ENCODE peak calls at places on chromosome 1, in six cellular contexts. One of them, this sample, is unnamed.

GRCh38 chr1:87045757-87046422 is 131.5 kb downstream of the HS2ST1 start:
- DNase-seq in brain microvascular endothelial cell: peak
- DNase-seq in uterus: no peak
- DNase-seq in upper lobe of right lung: no peak
- DNase-seq in fibroblast of the aortic adventitia: no peak
- DNase-seq in neural progenitor cell: no peak
- DNase-seq in this sample: no peak

GRCh38 chr1:39214714-39214997 is 10.2 kb downstream of the MACF1 start:
- DNase-seq in brain microvascular endothelial cell: no peak
- DNase-seq in uterus: no peak
- DNase-seq in upper lobe of right lung: no peak
- DNase-seq in fibroblast of the aortic adventitia: no peak
- DNase-seq in neural progenitor cell: no peak
- DNase-seq in this sample: no peak

GRCh38 chr1:183029591-183030000 is 6.4 kb downstream of the LAMC1 start:
- DNase-seq in brain microvascular endothelial cell: peak
- DNase-seq in uterus: no peak
- DNase-seq in upper lobe of right lung: no peak
- DNase-seq in fibroblast of the aortic adventitia: peak
- DNase-seq in neural progenitor cell: no peak
- DNase-seq in this sample: peak

GRCh38 chr1:77927414-77927813 is 39.0 kb downstream of the NEXN start:
- DNase-seq in brain microvascular endothelial cell: no peak
- DNase-seq in uterus: no peak
- DNase-seq in upper lobe of right lung: no peak
- DNase-seq in fibroblast of the aortic adventitia: no peak
- DNase-seq in neural progenitor cell: no peak
- DNase-seq in this sample: no peak

GRCh38 chr1:99963041-99963795 is 6.6 kb upstream of the SLC35A3 start:
- DNase-seq in brain microvascular endothelial cell: peak
- DNase-seq in uterus: no peak
- DNase-seq in upper lobe of right lung: no peak
- DNase-seq in fibroblast of the aortic adventitia: peak
- DNase-seq in neural progenitor cell: no peak
- DNase-seq in this sample: peak

GRCh38 chr1:158961178-158961577 is 29.8 kb downstream of the PYHIN1 start:
- DNase-seq in brain microvascular endothelial cell: no peak
- DNase-seq in uterus: no peak
- DNase-seq in upper lobe of right lung: no peak
- DNase-seq in fibroblast of the aortic adventitia: no peak
- DNase-seq in neural progenitor cell: no peak
- DNase-seq in this sample: peak

GRCh38 chr1:156652131-156652991 is 10.4 kb downstream of the BCAN start:
- DNase-seq in brain microvascular endothelial cell: no peak
- DNase-seq in uterus: no peak
- DNase-seq in upper lobe of right lung: no peak
- DNase-seq in fibroblast of the aortic adventitia: peak
- DNase-seq in neural progenitor cell: peak
- DNase-seq in this sample: no peak

GRCh38 chr1:237111807-237112206 is 69.8 kb downstream of the RYR2 start:
- DNase-seq in brain microvascular endothelial cell: no peak
- DNase-seq in uterus: no peak
- DNase-seq in upper lobe of right lung: no peak
- DNase-seq in fibroblast of the aortic adventitia: no peak
- DNase-seq in neural progenitor cell: no peak
- DNase-seq in this sample: no peak

GRCh38 chr1:119040906-119041305 is 52.8 kb upstream of the TBX15 start:
- DNase-seq in brain microvascular endothelial cell: no peak
- DNase-seq in uterus: peak
- DNase-seq in upper lobe of right lung: no peak
- DNase-seq in fibroblast of the aortic adventitia: peak
- DNase-seq in neural progenitor cell: no peak
- DNase-seq in this sample: peak

GRCh38 chr1:65423884-65424655 is 3.6 kb downstream of the LEPR start:
- DNase-seq in brain microvascular endothelial cell: peak
- DNase-seq in uterus: no peak
- DNase-seq in upper lobe of right lung: no peak
- DNase-seq in fibroblast of the aortic adventitia: peak
- DNase-seq in neural progenitor cell: no peak
- DNase-seq in this sample: peak

GRCh38 chr1:81305997-81306452 is 494.7 kb upstream of the ADGRL2 start:
- DNase-seq in brain microvascular endothelial cell: peak
- DNase-seq in uterus: no peak
- DNase-seq in upper lobe of right lung: no peak
- DNase-seq in fibroblast of the aortic adventitia: peak
- DNase-seq in neural progenitor cell: peak
- DNase-seq in this sample: peak

GRCh38 chr1:100606438-100606837 is 68.5 kb downstream of the GPR88 start:
- DNase-seq in brain microvascular endothelial cell: peak
- DNase-seq in uterus: peak
- DNase-seq in upper lobe of right lung: no peak
- DNase-seq in fibroblast of the aortic adventitia: peak
- DNase-seq in neural progenitor cell: peak
- DNase-seq in this sample: peak

GRCh38 chr1:231857609-231858008 is 231.0 kb downstream of the DISC1 start:
- DNase-seq in brain microvascular endothelial cell: no peak
- DNase-seq in uterus: no peak
- DNase-seq in upper lobe of right lung: no peak
- DNase-seq in fibroblast of the aortic adventitia: no peak
- DNase-seq in neural progenitor cell: no peak
- DNase-seq in this sample: no peak

GRCh38 chr1:158810311-158810710 is 20.8 kb upstream of the MNDA start:
- DNase-seq in brain microvascular endothelial cell: no peak
- DNase-seq in uterus: no peak
- DNase-seq in upper lobe of right lung: no peak
- DNase-seq in fibroblast of the aortic adventitia: no peak
- DNase-seq in neural progenitor cell: no peak
- DNase-seq in this sample: no peak

GRCh38 chr1:205930698-205931330 is 12.4 kb downstream of the SLC26A9 start:
- DNase-seq in brain microvascular endothelial cell: no peak
- DNase-seq in uterus: no peak
- DNase-seq in upper lobe of right lung: no peak
- DNase-seq in fibroblast of the aortic adventitia: peak
- DNase-seq in neural progenitor cell: no peak
- DNase-seq in this sample: no peak

GRCh38 chr1:96562094-96562493 is 159.5 kb upstream of the PTBP2 start:
- DNase-seq in brain microvascular endothelial cell: no peak
- DNase-seq in uterus: no peak
- DNase-seq in upper lobe of right lung: no peak
- DNase-seq in fibroblast of the aortic adventitia: no peak
- DNase-seq in neural progenitor cell: no peak
- DNase-seq in this sample: no peak

GRCh38 chr1:59596432-59596831 is 218.3 kb upstream of the HOOK1 start:
- DNase-seq in brain microvascular endothelial cell: peak
- DNase-seq in uterus: peak
- DNase-seq in upper lobe of right lung: no peak
- DNase-seq in fibroblast of the aortic adventitia: peak
- DNase-seq in neural progenitor cell: no peak
- DNase-seq in this sample: peak

GRCh38 chr1:160794396-160794795 is 1.6 kb upstream of the LY9 start:
- DNase-seq in brain microvascular endothelial cell: no peak
- DNase-seq in uterus: no peak
- DNase-seq in upper lobe of right lung: no peak
- DNase-seq in fibroblast of the aortic adventitia: no peak
- DNase-seq in neural progenitor cell: no peak
- DNase-seq in this sample: no peak

GRCh38 chr1:205446828-205447227 is 9.0 kb downstream of the BLACAT1 start:
- DNase-seq in brain microvascular endothelial cell: no peak
- DNase-seq in uterus: no peak
- DNase-seq in upper lobe of right lung: no peak
- DNase-seq in fibroblast of the aortic adventitia: no peak
- DNase-seq in neural progenitor cell: peak
- DNase-seq in this sample: no peak

GRCh38 chr1:160101717-160102522 is 3.5 kb upstream of the IGSF8 start:
- DNase-seq in brain microvascular endothelial cell: no peak
- DNase-seq in uterus: no peak
- DNase-seq in upper lobe of right lung: no peak
- DNase-seq in fibroblast of the aortic adventitia: no peak
- DNase-seq in neural progenitor cell: no peak
- DNase-seq in this sample: no peak

GRCh38 chr1:200337410-200337809 is 72.4 kb downstream of the ZNF281 start:
- DNase-seq in brain microvascular endothelial cell: no peak
- DNase-seq in uterus: no peak
- DNase-seq in upper lobe of right lung: no peak
- DNase-seq in fibroblast of the aortic adventitia: no peak
- DNase-seq in neural progenitor cell: no peak
- DNase-seq in this sample: no peak

GRCh38 chr1:209743145-209743482 is 12.7 kb upstream of the TRAF3IP3 start:
- DNase-seq in brain microvascular endothelial cell: peak
- DNase-seq in uterus: no peak
- DNase-seq in upper lobe of right lung: no peak
- DNase-seq in fibroblast of the aortic adventitia: peak
- DNase-seq in neural progenitor cell: no peak
- DNase-seq in this sample: peak

GRCh38 chr1:209746469-209747269 is 9.2 kb upstream of the TRAF3IP3 start:
- DNase-seq in brain microvascular endothelial cell: no peak
- DNase-seq in uterus: no peak
- DNase-seq in upper lobe of right lung: no peak
- DNase-seq in fibroblast of the aortic adventitia: peak
- DNase-seq in neural progenitor cell: no peak
- DNase-seq in this sample: no peak

GRCh38 chr1:209741889-209742288 is 14.0 kb upstream of the TRAF3IP3 start:
- DNase-seq in brain microvascular endothelial cell: no peak
- DNase-seq in uterus: no peak
- DNase-seq in upper lobe of right lung: no peak
- DNase-seq in fibroblast of the aortic adventitia: no peak
- DNase-seq in neural progenitor cell: no peak
- DNase-seq in this sample: no peak

GRCh38 chr1:209741198-209741597 is 14.7 kb upstream of the TRAF3IP3 start:
- DNase-seq in brain microvascular endothelial cell: no peak
- DNase-seq in uterus: no peak
- DNase-seq in upper lobe of right lung: no peak
- DNase-seq in fibroblast of the aortic adventitia: no peak
- DNase-seq in neural progenitor cell: no peak
- DNase-seq in this sample: no peak

DNA sequence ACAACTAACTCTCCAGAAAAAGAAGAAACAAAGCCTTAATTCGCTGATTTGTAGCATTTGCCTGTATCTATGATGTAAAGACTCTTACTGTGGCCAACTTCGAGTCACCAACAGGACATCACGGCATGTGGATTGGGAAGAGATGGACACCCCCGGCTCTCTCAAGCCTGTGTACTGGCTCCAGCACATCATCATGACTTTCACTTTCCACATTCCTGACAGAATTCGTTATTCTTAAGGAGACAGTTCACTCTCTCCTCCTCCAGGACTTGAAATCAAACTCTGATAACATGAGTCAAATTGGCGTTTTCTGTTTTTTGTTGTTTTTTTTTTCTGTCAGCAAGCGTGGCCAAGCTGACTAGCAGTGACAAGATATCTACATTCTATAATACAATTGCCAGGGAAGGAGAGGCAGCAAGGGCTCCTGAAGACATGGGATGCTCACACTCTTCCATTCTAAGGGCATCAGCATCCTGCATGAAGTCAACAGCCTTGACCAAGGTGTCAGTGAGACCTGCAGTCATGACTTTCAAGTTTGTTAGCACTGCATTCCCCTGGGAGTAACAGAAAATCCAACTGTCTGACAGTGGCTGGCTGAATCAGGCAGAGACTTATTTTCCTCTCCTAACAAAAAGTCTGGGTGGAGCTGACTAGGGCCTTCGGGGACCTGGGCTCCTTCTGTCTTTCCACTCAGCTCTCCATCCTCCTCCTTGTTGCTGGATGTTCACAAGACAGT is 13.3 kb upstream of the TRAF3IP3 start:
- DNase-seq in brain microvascular endothelial cell: peak
- DNase-seq in uterus: no peak
- DNase-seq in upper lobe of right lung: no peak
- DNase-seq in fibroblast of the aortic adventitia: peak
- DNase-seq in neural progenitor cell: no peak
- DNase-seq in this sample: peak
- H3K4me3 ChIP-seq in brain microvascular endothelial cell: no peak
- H3K4me3 ChIP-seq in uterus: peak
- H3K4me3 ChIP-seq in upper lobe of right lung: peak
- H3K4me3 ChIP-seq in fibroblast of the aortic adventitia: peak
- H3K4me3 ChIP-seq in neural progenitor cell: no peak
- H3K4me3 ChIP-seq in this sample: no peak

DNA sequence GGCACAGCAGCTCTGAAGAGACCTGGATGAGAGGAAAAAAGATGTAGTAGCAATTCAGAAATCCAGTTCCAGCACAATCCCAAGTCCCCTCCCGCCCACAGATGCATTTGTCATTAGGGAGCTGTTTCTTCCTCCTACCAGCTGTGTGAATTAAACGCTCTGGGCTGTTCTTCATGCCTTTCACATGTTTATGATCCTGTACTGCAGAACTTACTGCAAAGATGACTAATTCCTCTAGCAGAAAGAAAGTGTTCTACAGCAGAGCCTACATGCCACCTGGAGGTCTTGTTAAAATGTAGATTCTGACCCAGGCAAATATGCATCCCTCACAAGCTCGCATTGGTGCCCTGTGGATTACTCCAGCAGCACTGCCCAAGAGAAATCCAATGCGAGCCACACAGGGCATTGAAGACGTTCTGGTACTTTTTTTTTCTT is 6.5 kb downstream of the ENO1 start:
- DNase-seq in brain microvascular endothelial cell: no peak
- DNase-seq in uterus: no peak
- DNase-seq in upper lobe of right lung: no peak
- DNase-seq in fibroblast of the aortic adventitia: no peak
- DNase-seq in neural progenitor cell: no peak
- DNase-seq in this sample: peak
- TF ChIP-seq CTCF in brain microvascular endothelial cell: no peak
- TF ChIP-seq CTCF in uterus: no peak
- TF ChIP-seq CTCF in upper lobe of right lung: no peak
- TF ChIP-seq CTCF in fibroblast of the aortic adventitia: no peak
- TF ChIP-seq CTCF in neural progenitor cell: no peak
- TF ChIP-seq CTCF in this sample: no peak

GRCh38 chr1:154440031-154440430 is 34.9 kb downstream of the IL6R start:
- DNase-seq in brain microvascular endothelial cell: no peak
- DNase-seq in uterus: no peak
- DNase-seq in upper lobe of right lung: no peak
- DNase-seq in fibroblast of the aortic adventitia: no peak
- DNase-seq in neural progenitor cell: no peak
- DNase-seq in this sample: no peak
- H3K4me3 ChIP-seq in brain microvascular endothelial cell: no peak
- H3K4me3 ChIP-seq in uterus: no peak
- H3K4me3 ChIP-seq in upper lobe of right lung: no peak
- H3K4me3 ChIP-seq in fibroblast of the aortic adventitia: no peak
- H3K4me3 ChIP-seq in neural progenitor cell: no peak
- H3K4me3 ChIP-seq in this sample: no peak

DNA sequence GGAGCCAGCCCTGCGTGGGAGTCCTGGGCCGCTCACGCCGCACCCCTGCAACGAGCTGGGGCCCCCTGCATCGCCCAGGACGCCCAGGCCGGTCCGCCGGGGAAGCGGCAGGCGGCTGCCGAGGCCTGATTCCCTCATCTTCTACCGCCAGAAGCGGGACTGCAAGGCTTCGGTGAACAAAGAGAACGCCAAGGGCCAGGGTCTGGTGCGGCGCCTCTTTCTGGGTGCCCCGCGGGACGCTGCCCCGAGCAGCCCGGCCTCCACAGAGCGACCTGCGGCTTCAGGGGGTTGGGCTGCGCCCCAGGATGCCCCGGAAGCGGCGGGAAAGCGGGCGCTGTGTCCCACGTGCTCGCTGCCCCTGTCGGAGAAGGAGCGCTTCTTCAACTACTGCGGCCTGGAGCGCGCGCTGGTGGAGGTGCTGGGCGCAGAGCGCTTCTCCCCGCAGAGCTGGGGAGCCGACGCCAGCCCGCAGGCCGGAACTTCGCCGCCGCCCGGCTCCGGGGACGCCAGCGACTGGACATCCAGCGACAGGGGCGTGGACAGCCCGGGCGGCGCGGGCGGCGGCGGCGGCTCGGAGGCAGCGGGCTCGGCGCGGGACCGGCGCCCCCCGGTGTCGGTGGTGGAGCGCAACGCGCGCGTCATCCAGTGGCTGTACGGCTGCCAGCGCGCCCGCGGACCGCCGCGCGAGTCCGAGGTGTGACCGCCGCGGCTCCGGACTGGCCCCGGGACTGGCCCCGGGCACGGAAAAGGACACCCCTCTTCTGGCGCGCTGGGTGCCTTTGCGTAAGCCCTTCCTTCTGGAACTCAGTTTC is 2.7 kb downstream of the FAM110D start:
- DNase-seq in brain microvascular endothelial cell: no peak
- DNase-seq in uterus: no peak
- DNase-seq in upper lobe of right lung: peak
- DNase-seq in fibroblast of the aortic adventitia: peak
- DNase-seq in neural progenitor cell: peak
- DNase-seq in this sample: peak
- TF ChIP-seq CTCF in brain microvascular endothelial cell: no peak
- TF ChIP-seq CTCF in uterus: no peak
- TF ChIP-seq CTCF in upper lobe of right lung: no peak
- TF ChIP-seq CTCF in fibroblast of the aortic adventitia: no peak
- TF ChIP-seq CTCF in neural progenitor cell: peak
- TF ChIP-seq CTCF in this sample: no peak